ENCODE peak calls at places on chromosomes 4 and X, in eight cellular contexts. O is tibial nerve; B is OCI-LY7; Q is ovary; M is CD8-positive, alpha-beta T cell; G is brain microvascular endothelial cell; A is lower lobe of right lung; L is mesendoderm. I is an unnamed sample. For H3K36me3, the result is how much of the 10 kb centered on the place peaks cover.

GRCh38 chr4:116522922-116523321 is 562.5 kb downstream of the TRAM1L1 start:
- DNase-seq in O (no peak), B (no peak), Q (no peak), M (no peak), G (no peak), A (no peak), L (no peak), I (no peak)

GRCh38 chrX:63613531-63614028 is 171.4 kb downstream of the ARHGEF9 start:
- DNase-seq in O (no peak), B (no peak), Q (no peak), M (no peak), G (no peak), A (no peak), L (no peak), I (no peak)

GRCh38 chr4:44804301-44804700 is 77.9 kb upstream of the GNPDA2 start:
- DNase-seq in O (no peak), B (no peak), Q (no peak), M (no peak), G (no peak), A (no peak), L (no peak), I (no peak)

GRCh38 chr4:8820178-8821102 is 51.2 kb downstream of the HMX1 start:
- DNase-seq in O (no peak), B (no peak), Q (no peak), M (no peak), G (no peak), A (peak), L (no peak), I (no peak)

GRCh38 chrX:14006489-14006888 is 23.2 kb downstream of the GEMIN8 start:
- DNase-seq in O (no peak), B (no peak), Q (no peak), M (no peak), G (no peak), A (no peak), L (no peak), I (no peak)

GRCh38 chr4:76658231-76659102 is 223.4 kb downstream of the SHROOM3 start:
- DNase-seq in O (no peak), B (no peak), Q (no peak), M (no peak), G (no peak), A (no peak), L (no peak), I (peak)

GRCh38 chrX:63585936-63586335 is 199.1 kb downstream of the ARHGEF9 start:
- DNase-seq in O (no peak), B (no peak), Q (no peak), M (no peak), G (no peak), A (no peak), L (no peak), I (no peak)

GRCh38 chr4:41525129-41525528 is 12.8 kb upstream of the LIMCH1 start:
- DNase-seq in O (no peak), B (no peak), Q (no peak), M (no peak), G (peak), A (no peak), L (peak), I (peak)

GRCh38 chrX:135340827-135341226 is 31.5 kb downstream of the ETDC start:
- DNase-seq in O (no peak), B (no peak), Q (no peak), M (no peak), G (no peak), A (no peak), L (no peak), I (peak)

GRCh38 chr4:54482529-54482961 is 175.2 kb upstream of the KIT start:
- DNase-seq in O (no peak), B (no peak), Q (no peak), M (no peak), G (peak), A (no peak), L (peak), I (peak)

GRCh38 chrX:10722804-10723364 is 102.5 kb upstream of the MID1 start:
- DNase-seq in O (peak), B (peak), Q (peak), M (peak), G (peak), A (no peak), L (peak), I (peak)

GRCh38 chrX:57156397-57157049 is 19.3 kb upstream of the SPIN2A start:
- DNase-seq in O (no peak), B (peak), Q (no peak), M (no peak), G (peak), A (no peak), L (peak), I (peak)

GRCh38 chrX:39337461-39337860 is 536.2 kb downstream of the MID1IP1 start:
- DNase-seq in O (no peak), B (no peak), Q (peak), M (no peak), G (no peak), A (no peak), L (no peak), I (no peak)

GRCh38 chr4:180281726-180282125 is 1961.5 kb upstream of the TENM3 start:
- DNase-seq in O (no peak), B (no peak), Q (no peak), M (no peak), G (no peak), A (no peak), L (no peak), I (peak)

DNA sequence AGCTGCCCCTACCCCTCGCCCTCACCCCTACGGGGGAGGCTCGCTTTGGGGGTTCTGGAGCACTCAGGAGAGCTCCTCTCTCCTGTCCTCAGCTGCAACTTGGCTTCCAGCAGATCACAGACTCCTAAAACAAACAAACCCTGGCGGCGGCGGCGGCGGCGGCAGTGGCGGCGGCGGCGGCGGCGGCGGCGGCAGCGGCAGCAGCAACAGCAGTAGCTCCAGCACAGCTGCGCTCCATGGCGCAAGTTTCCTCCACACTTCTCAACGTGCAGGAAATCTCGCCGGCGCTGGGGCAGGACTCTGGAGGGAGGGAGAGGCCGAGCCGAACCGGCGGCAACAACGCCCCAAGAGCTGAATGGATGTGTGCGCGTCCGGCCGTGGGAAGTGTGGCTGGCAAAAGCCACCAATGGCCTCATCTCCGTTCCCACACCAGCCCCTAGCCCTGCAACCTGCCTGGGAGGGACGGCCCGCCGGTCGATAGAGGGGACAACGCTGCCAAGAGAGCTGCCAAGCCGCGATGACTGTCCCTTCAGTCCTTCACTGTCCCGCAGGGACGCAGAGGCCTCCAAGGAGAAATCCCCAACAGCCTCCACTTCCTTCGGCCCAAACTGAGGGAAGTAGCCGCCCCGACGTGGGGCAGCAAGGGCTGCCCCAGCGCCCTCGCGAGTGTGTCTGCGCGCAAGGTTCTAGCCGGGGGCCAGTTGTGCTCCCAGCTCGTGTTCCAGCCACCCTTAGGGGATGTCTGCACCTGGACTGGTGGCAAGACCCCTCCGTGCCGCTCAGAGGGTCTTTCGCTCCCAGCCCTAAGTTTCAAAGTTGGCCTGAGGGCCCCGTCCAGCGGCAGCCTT is 775 bp downstream of the SHROOM4 start:
- DNase-seq in O (no peak), B (no peak), Q (peak), M (no peak), G (peak), A (peak), L (peak), I (peak)
- H3K4me3 ChIP-seq in O (peak), B (no peak), Q (peak), M (no peak), G (peak), A (peak), L (peak), I (peak)

GRCh38 chr4:176034936-176035335 is 30.7 kb upstream of the WDR17 start:
- DNase-seq in O (no peak), B (no peak), Q (no peak), M (no peak), G (no peak), A (no peak), L (no peak), I (peak)

GRCh38 chr4:176031927-176032326 is 33.7 kb upstream of the WDR17 start:
- DNase-seq in O (no peak), B (no peak), Q (no peak), M (no peak), G (no peak), A (no peak), L (peak), I (no peak)

GRCh38 chr4:176032454-176032853 is 33.2 kb upstream of the WDR17 start:
- DNase-seq in O (no peak), B (no peak), Q (no peak), M (no peak), G (no peak), A (no peak), L (no peak), I (no peak)

GRCh38 chr4:176034498-176034897 is 31.1 kb upstream of the WDR17 start:
- DNase-seq in O (no peak), B (peak), Q (no peak), M (no peak), G (no peak), A (no peak), L (peak), I (peak)

GRCh38 chr4:176030391-176030790 is 35.2 kb upstream of the WDR17 start:
- DNase-seq in O (no peak), B (no peak), Q (no peak), M (no peak), G (no peak), A (no peak), L (no peak), I (no peak)
- H3K36me3 ChIP-seq in O (under half), B (under half), Q (under half), M (under half), G (under half), A (under half), L (under half), I (under half)

GRCh38 chrX:21375795-21376069 is 1.5 kb downstream of the CNKSR2 start:
- DNase-seq in O (no peak), B (no peak), Q (no peak), M (no peak), G (no peak), A (no peak), L (peak), I (no peak)

GRCh38 chrX:21374163-21374993 is at the start of gene CNKSR2:
- DNase-seq in O (peak), B (no peak), Q (peak), M (peak), G (peak), A (peak), L (peak), I (peak)

GRCh38 chrX:21376636-21377035 is 2.4 kb downstream of the CNKSR2 start:
- DNase-seq in O (no peak), B (no peak), Q (no peak), M (no peak), G (no peak), A (no peak), L (no peak), I (no peak)

GRCh38 chrX:21373637-21374162 is 518 bp upstream of the CNKSR2 start:
- DNase-seq in O (no peak), B (no peak), Q (no peak), M (peak), G (no peak), A (no peak), L (peak), I (no peak)

DNA sequence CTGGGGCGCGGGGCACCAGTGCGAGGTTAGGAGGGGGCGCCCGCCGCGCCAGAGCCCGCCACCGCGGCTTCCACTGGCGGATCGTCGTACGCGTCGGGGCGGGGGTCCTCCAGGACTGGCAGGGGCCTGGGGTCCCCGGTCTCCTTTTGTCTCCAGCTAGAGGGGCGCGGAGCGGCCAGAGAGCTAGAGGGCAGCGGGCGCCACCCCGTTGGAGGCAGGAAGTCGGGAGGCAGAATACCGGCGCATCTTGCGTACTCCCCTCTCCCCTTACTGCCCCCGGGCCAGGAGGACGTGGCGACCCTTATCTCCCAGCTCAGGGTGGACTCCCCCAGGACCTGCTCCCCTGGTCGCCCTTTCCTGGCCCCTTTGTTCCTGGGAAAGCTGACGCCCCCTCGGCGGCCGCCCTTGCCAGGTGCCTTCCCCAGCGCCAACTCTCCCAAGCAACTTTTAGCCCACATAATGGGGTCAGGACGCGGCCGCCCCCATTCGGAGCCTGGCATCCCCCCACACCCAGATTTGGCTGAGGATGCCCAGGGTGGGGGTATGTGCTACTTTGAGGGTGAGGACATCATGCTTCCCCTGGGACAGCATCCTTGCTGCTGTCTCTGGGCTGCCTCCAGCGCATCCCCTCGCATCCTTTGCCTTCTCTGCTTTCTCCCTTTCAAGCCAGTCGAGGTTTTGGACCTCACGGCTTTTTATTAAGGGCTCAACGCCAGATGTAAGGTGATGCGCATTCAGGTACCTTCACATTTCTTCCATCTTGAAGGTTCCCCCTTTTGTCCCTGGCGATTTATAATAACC is 976 bp downstream of the CNKSR2 start:
- DNase-seq in O (no peak), B (no peak), Q (no peak), M (peak), G (no peak), A (peak), L (peak), I (no peak)
- H3K4me3 ChIP-seq in O (peak), B (no peak), Q (peak), M (peak), G (peak), A (peak), L (no peak), I (peak)

DNA sequence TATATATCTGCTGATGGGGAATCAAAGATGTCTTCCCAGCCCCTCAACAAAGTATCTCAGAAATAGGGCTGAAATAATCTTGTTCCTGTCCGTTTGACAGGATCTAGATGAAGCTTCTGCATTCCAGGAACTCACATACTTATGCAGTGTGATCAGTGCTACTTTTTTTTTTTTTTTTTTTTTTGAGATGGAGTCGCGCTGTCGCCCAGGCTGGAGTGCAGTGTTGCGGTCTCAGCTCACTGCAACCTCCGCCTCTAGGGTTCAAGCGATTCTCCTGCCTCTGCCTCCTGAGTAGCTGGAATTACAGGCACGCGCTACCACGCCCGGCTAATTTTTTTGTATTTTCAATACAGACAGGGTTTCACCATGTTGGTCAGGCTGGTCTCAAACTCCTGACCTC is 36.4 kb downstream of the DHX15 start:
- DNase-seq in O (no peak), B (no peak), Q (no peak), M (no peak), G (no peak), A (no peak), L (peak), I (no peak)
- H3K36me3 ChIP-seq in O (under half), B (half or more), Q (under half), M (under half), G (under half), A (under half), L (under half), I (under half)

GRCh38 chr4:1556541-1557220 is 127.4 kb downstream of the FAM53A start:
- DNase-seq in O (no peak), B (no peak), Q (no peak), M (no peak), G (no peak), A (no peak), L (no peak), I (no peak)
- H3K4me3 ChIP-seq in O (no peak), B (no peak), Q (no peak), M (no peak), G (no peak), A (no peak), L (no peak), I (no peak)

GRCh38 chr4:3179126-3179706 is 69.7 kb upstream of the MSANTD1 start:
- DNase-seq in O (no peak), B (no peak), Q (no peak), M (no peak), G (no peak), A (no peak), L (no peak), I (no peak)
- H3K36me3 ChIP-seq in O (under half), B (half or more), Q (under half), M (under half), G (under half), A (half or more), L (under half), I (half or more)

GRCh38 chr4:153434190-153434589 is 32.0 kb upstream of the TMEM131L start:
- DNase-seq in O (no peak), B (peak), Q (no peak), M (no peak), G (no peak), A (no peak), L (no peak), I (no peak)

GRCh38 chr4:153428816-153429592 is 37.2 kb upstream of the TMEM131L start:
- DNase-seq in O (no peak), B (peak), Q (no peak), M (peak), G (no peak), A (no peak), L (no peak), I (no peak)

GRCh38 chr4:153433753-153434105 is 32.4 kb upstream of the TMEM131L start:
- DNase-seq in O (no peak), B (no peak), Q (no peak), M (no peak), G (no peak), A (no peak), L (peak), I (no peak)

GRCh38 chr4:153427363-153428071 is 38.6 kb upstream of the TMEM131L start:
- DNase-seq in O (no peak), B (peak), Q (no peak), M (no peak), G (no peak), A (no peak), L (no peak), I (peak)

DNA sequence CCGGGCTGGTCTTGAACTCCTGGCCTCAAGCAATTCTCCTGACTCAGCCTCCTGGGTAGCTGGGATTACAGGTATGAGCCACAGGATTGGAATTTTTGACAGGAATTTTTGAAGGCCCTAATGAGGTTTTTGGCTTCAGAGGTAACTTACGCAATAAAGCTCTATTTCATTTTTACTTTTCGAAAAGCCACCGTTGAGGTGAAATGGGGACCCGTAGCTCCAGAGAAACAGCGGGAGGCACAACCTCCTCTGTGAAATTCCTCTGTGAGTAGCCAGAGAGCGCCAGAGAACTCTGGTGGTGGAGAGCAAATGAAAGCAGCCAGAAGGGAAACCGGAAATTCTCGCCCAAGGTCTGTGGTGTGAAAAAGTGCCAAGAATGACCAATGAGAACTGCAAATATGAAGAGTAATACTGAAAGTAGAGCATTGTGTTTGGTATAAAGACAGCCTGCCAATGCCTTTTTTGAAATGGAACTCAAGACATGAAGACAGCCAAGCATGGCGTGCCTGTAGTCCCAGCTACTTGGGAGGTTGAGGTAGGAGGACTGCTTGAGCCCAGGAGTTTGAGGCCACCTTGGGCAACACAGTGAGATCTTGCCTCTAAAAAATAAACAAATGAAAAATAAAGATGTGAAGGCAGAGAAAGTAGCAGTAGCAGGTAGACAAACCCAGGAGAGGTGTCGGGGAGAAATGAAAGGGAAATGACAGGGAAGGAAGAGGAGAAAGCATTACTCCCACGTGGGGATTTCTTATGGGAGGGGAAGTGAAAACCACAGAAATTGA is 33.0 kb upstream of the TMEM131L start:
- DNase-seq in O (no peak), B (peak), Q (no peak), M (peak), G (peak), A (peak), L (peak), I (peak)
- H3K4me3 ChIP-seq in O (no peak), B (peak), Q (no peak), M (peak), G (no peak), A (peak), L (no peak), I (no peak)

GRCh38 chr4:99074816-99075215 is 13.8 kb downstream of the ADH5 start:
- DNase-seq in O (no peak), B (no peak), Q (no peak), M (no peak), G (no peak), A (peak), L (no peak), I (no peak)
- H3K36me3 ChIP-seq in O (under half), B (half or more), Q (under half), M (under half), G (half or more), A (half or more), L (under half), I (half or more)